ENCODE peak calls at places on chromosomes 2 and 18, in nine cellular contexts. N, E, B, L, I, Q, G, W and D are unnamed samples.

GRCh38 chr18:31042391-31043181 is at the start of gene DSC3:
- DNase-seq in N (peak), E (peak), B (no peak), L (peak), I (peak), Q (peak), G (no peak), W (no peak), D (peak)

GRCh38 chr2:40304340-40304739 is 147.6 kb downstream of the SLC8A1 start:
- DNase-seq in N (no peak), E (no peak), B (no peak), L (no peak), I (peak), Q (no peak), G (no peak), W (no peak), D (no peak)

GRCh38 chr2:175879679-175880078 is 122.4 kb downstream of the LNPK start:
- DNase-seq in N (no peak), E (no peak), B (no peak), L (no peak), I (no peak), Q (no peak), G (no peak), W (no peak), D (no peak)

GRCh38 chr2:141554810-141555209 is 576.0 kb downstream of the LRP1B start:
- DNase-seq in N (peak), E (peak), B (no peak), L (peak), I (peak), Q (no peak), G (peak), W (no peak), D (peak)

GRCh38 chr2:110172506-110172905 is 32.3 kb downstream of the NPHP1 start:
- DNase-seq in N (no peak), E (no peak), B (no peak), L (no peak), I (no peak), Q (no peak), G (no peak), W (no peak), D (no peak)

GRCh38 chr2:125745514-125745913 is 910.4 kb upstream of the GYPC start:
- DNase-seq in N (peak), E (peak), B (no peak), L (peak), I (peak), Q (no peak), G (peak), W (no peak), D (no peak)

GRCh38 chr2:128310761-128311160 is 7.9 kb downstream of the HS6ST1 start:
- DNase-seq in N (no peak), E (no peak), B (no peak), L (no peak), I (no peak), Q (no peak), G (no peak), W (no peak), D (no peak)

GRCh38 chr2:192070099-192070498 is 124.6 kb downstream of the TMEFF2 start:
- DNase-seq in N (peak), E (no peak), B (no peak), L (peak), I (no peak), Q (no peak), G (no peak), W (no peak), D (no peak)

GRCh38 chr18:33210575-33211189 is 229.8 kb downstream of the CCDC178 start:
- DNase-seq in N (peak), E (no peak), B (no peak), L (peak), I (peak), Q (no peak), G (peak), W (no peak), D (no peak)

GRCh38 chr2:181656450-181657261 is at the start of gene CERKL:
- DNase-seq in N (peak), E (peak), B (no peak), L (no peak), I (peak), Q (peak), G (no peak), W (no peak), D (peak)

GRCh38 chr2:51068237-51068636 is 36.3 kb upstream of the NRXN1 start:
- DNase-seq in N (no peak), E (no peak), B (no peak), L (no peak), I (no peak), Q (no peak), G (no peak), W (no peak), D (no peak)

GRCh38 chr2:189439342-189439741 is 1.9 kb upstream of the WDR75 start:
- DNase-seq in N (no peak), E (no peak), B (no peak), L (peak), I (no peak), Q (no peak), G (no peak), W (no peak), D (no peak)

GRCh38 chr2:146853741-146854444 is 990.9 kb upstream of the ACVR2A start:
- DNase-seq in N (no peak), E (no peak), B (no peak), L (peak), I (no peak), Q (no peak), G (no peak), W (no peak), D (no peak)

DNA sequence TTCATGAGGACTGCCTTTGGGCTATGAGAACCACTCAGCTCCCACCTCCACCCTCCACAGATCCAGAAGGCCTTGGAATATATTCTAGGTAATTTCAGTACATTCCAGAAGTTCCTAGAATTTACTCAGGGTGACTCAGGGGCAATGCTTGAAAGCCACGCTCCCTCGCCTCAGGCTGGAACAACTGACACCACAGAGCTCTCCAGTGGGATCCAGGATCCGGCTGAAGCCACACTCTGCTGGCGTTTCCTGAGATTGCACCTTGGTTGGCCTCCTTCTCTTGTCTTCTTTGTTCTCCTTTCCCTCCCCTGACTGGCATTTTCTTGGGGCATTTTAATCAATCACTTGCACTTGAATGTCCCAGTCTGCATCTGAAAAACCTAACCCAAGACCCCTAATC is 92.6 kb upstream of the KCNE4 start:
- DNase-seq in N (peak), E (no peak), B (peak), L (peak), I (peak), Q (no peak), G (no peak), W (no peak), D (no peak)
- TF ChIP-seq CTCF in N (peak), E (no peak), B (peak), L (peak), I (peak), Q (no peak), G (no peak), W (no peak), D (no peak)

GRCh38 chr2:174138161-174138560 is 110.2 kb downstream of the OLA1 start:
- DNase-seq in N (peak), E (no peak), B (no peak), L (peak), I (no peak), Q (no peak), G (peak), W (no peak), D (no peak)
- TF ChIP-seq CTCF in N (peak), E (peak), B (peak), L (peak), I (peak), Q (no peak), G (peak), W (no peak), D (no peak)

GRCh38 chr2:216687646-216688045 is 7.7 kb downstream of the IGFBP5 start:
- DNase-seq in N (no peak), E (peak), B (no peak), L (no peak), I (peak), Q (no peak), G (no peak), W (peak), D (no peak)
- TF ChIP-seq CTCF in N (peak), E (peak), B (peak), L (peak), I (peak), Q (no peak), G (no peak), W (peak), D (peak)

GRCh38 chr2:37575780-37576179 is 95.7 kb downstream of the CDC42EP3 start:
- DNase-seq in N (no peak), E (no peak), B (no peak), L (peak), I (no peak), Q (no peak), G (peak), W (no peak), D (no peak)
- TF ChIP-seq CTCF in N (peak), E (no peak), B (no peak), L (peak), I (peak), Q (no peak), G (no peak), W (no peak), D (no peak)

DNA sequence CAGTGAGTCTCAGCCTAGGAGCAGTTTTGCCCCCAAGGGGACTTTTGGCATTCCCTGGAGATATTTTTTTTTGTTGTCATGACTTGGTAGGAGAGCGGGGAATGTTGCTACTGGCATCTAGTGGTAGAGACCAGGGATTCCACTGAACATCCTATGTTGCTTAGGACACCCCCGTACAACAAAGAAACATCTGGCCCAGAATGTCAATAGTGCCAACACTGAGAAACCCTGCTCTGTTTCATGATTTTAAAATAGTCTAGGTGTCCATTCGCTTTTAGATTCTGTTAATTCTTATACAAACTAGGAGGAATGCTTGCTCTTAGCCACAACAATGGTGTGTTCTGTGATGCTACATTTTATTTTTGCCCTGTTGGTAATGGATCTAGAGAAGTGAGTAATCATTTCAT is 225.8 kb upstream of the SIX3 start:
- DNase-seq in N (peak), E (peak), B (peak), L (peak), I (peak), Q (no peak), G (no peak), W (no peak), D (no peak)
- TF ChIP-seq CTCF in N (peak), E (no peak), B (peak), L (peak), I (peak), Q (no peak), G (no peak), W (no peak), D (peak)

GRCh38 chr2:31674446-31674845 is 93.7 kb upstream of the SRD5A2 start:
- DNase-seq in N (no peak), E (no peak), B (no peak), L (no peak), I (no peak), Q (no peak), G (no peak), W (no peak), D (no peak)

DNA sequence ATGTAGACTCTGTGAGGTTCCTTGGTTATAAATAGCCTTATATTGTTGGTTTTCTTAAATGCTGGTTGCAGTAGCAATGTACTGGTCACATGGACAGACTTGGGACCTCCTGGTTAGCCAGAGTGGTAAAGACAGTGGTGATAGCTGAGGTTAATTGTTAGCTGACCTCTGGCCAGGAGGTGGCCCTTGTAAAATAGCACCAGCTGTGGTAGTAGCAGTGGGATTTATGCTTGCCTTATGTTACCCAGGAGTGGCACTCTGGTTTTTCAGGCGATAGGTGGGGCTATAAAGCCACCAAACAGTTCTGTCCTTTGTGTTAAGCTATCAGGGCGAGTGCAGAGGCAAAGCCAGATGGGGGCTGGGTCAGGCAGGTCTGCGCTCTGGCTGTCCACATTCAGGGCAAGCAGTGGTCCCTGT is 94.8 kb upstream of the SRD5A2 start:
- DNase-seq in N (no peak), E (peak), B (no peak), L (no peak), I (peak), Q (peak), G (no peak), W (no peak), D (no peak)
- TF ChIP-seq CTCF in N (no peak), E (no peak), B (no peak), L (no peak), I (peak), Q (no peak), G (no peak), W (no peak), D (peak)

DNA sequence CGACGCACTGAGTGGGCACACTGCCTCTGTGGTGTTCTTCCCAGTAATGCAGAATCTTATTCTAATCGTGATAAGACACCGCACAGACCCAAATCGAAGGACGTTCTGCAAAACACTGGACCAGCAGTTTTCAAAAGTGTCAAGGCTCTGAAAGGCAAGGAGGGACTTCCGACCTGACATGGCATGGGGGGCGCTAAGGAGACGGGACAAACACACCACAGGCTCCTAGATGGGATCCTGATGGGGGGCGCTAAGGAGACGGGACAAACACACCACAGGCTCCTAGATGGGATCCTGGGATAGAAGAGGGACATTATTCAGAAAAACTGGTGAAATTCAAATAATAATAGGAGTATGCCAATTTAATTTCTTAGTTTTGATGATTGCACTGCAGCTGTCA is 191.4 kb downstream of the LDLRAD4 start:
- DNase-seq in N (no peak), E (no peak), B (no peak), L (no peak), I (peak), Q (no peak), G (no peak), W (no peak), D (no peak)
- TF ChIP-seq CTCF in N (no peak), E (no peak), B (no peak), L (no peak), I (peak), Q (no peak), G (no peak), W (no peak), D (no peak)